ENCODE peak calls at places on chromosomes 3 and 15, in four cellular contexts. X, T, S and U are unnamed samples.

GRCh38 chr15:88613074-88613944 is 7.8 kb upstream of the AEN start:
- DNase-seq in S (no peak), T (no peak), X (no peak), U (no peak)

GRCh38 chr3:53820756-53821580 is 25.3 kb downstream of the CHDH start:
- DNase-seq in S (no peak), X (no peak), T (no peak), U (no peak)

GRCh38 chr3:131386429-131386926 is 4.9 kb downstream of the NUDT16 start:
- DNase-seq in T (no peak), X (peak; percentile 78), S (no peak), U (peak; percentile 77)

GRCh38 chr3:49465269-49466034 is 4.6 kb upstream of the DAG1 start:
- DNase-seq in X (no peak), S (no peak), T (no peak), U (peak; percentile 74)

GRCh38 chr3:135325096-135325495 is 530.0 kb downstream of the EPHB1 start:
- DNase-seq in S (no peak), X (no peak), T (no peak), U (no peak)

GRCh38 chr3:100412897-100413590 is 11.7 kb downstream of the LNP1 start:
- DNase-seq in X (no peak), S (no peak), T (no peak), U (no peak)

GRCh38 chr3:31291818-31292217 is 240.9 kb upstream of the STT3B start:
- DNase-seq in S (no peak), T (no peak), X (no peak), U (no peak)

GRCh38 chr3:136544532-136544931 is 207.6 kb downstream of the STAG1 start:
- DNase-seq in X (no peak), T (no peak), S (no peak), U (no peak)

GRCh38 chr15:92606126-92606835 is 49.3 kb downstream of the FAM174B start:
- DNase-seq in T (no peak), S (no peak), X (peak; percentile 5), U (no peak)

GRCh38 chr3:121979734-121980449 is 42.2 kb downstream of the ILDR1 start:
- DNase-seq in X (no peak), T (no peak), S (no peak), U (no peak)

GRCh38 chr15:45179221-45179985 is 8.4 kb downstream of the SHF start:
- DNase-seq in T (peak; percentile 33), X (peak; percentile 75), S (peak; percentile 50), U (no peak)

GRCh38 chr15:56040081-56041035 is 46.9 kb upstream of the NEDD4 start:
- DNase-seq in T (peak; percentile 49), S (no peak), X (peak; percentile 58), U (no peak)

GRCh38 chr3:50714953-50715352 is 40.2 kb downstream of the DOCK3 start:
- DNase-seq in X (no peak), S (no peak), T (no peak), U (no peak)

GRCh38 chr15:58331903-58332675 is 99.7 kb upstream of the LIPC start:
- DNase-seq in X (peak; percentile 90), T (peak; percentile 82), S (peak; percentile 64), U (peak; percentile 99)

GRCh38 chr15:79172032-79172481 is 81.5 kb upstream of the RASGRF1 start:
- DNase-seq in X (no peak), T (no peak), S (no peak), U (no peak)

GRCh38 chr15:79027532-79028410 is 62.8 kb downstream of the RASGRF1 start:
- DNase-seq in X (no peak), S (no peak), T (no peak), U (no peak)

GRCh38 chr3:59605318-59605717 is 555.5 kb upstream of the CFAP20DC start:
- DNase-seq in T (no peak), X (no peak), S (no peak), U (no peak)

GRCh38 chr3:28244471-28244870 is 3.1 kb downstream of the CMC1 start:
- DNase-seq in T (no peak), S (no peak), X (no peak), U (no peak)

GRCh38 chr3:9806688-9807589 is 3.1 kb upstream of the TTLL3 start:
- DNase-seq in X (no peak), T (no peak), S (no peak), U (no peak)

GRCh38 chr3:153749070-153749610 is 372.1 kb upstream of the ARHGEF26 start:
- DNase-seq in X (no peak), T (no peak), S (no peak), U (no peak)